ENCODE peak calls at places on chromosomes 1 and 21, in five cellular contexts. K is keratinocyte, L is breast epithelium, T is suprapubic skin, O is A673. J is an unnamed sample.

GRCh38 chr1:2526824-2527552 is 592 bp upstream of the PANK4 start:
- DNase-seq in K (no peak), L (no peak), O (no peak), T (no peak), J (peak; percentile 66)

GRCh38 chr1:214498030-214498429 is 53.4 kb downstream of the PTPN14 start:
- DNase-seq in L (no peak), O (no peak), K (no peak), T (no peak), J (no peak)

GRCh38 chr1:24081190-24081589 is 30.7 kb downstream of the MYOM3 start:
- DNase-seq in L (no peak), O (no peak), K (no peak), T (no peak), J (no peak)

GRCh38 chr1:1219341-1219740 is 5.4 kb upstream of the TNFRSF4 start:
- DNase-seq in L (no peak), O (no peak), K (no peak), T (no peak), J (no peak)

GRCh38 chr1:46547481-46548383 is 3.7 kb downstream of the KNCN start:
- DNase-seq in L (no peak), O (peak; percentile 80), K (no peak), T (no peak), J (no peak)

GRCh38 chr1:153384996-153385580 is 5.8 kb downstream of the S100A8 start:
- DNase-seq in L (no peak), K (no peak), O (no peak), T (no peak), J (no peak)

GRCh38 chr1:224747578-224747977 is 131.5 kb downstream of the CNIH3 start:
- DNase-seq in O (peak; percentile 76), K (no peak), L (no peak), T (no peak), J (no peak)

GRCh38 chr1:94783342-94784264 is 36.6 kb upstream of the SLC44A3 start:
- DNase-seq in L (peak; percentile 86), T (peak; percentile 91), O (no peak), K (no peak), J (peak; percentile 55)

GRCh38 chr1:2412773-2413494 is 570 bp upstream of the PEX10 start:
- DNase-seq in L (no peak), O (no peak), K (no peak), T (peak; percentile 75), J (peak; percentile 35)

GRCh38 chr1:6927626-6928025 is 142.4 kb downstream of the CAMTA1 start:
- DNase-seq in T (no peak), O (no peak), L (no peak), K (no peak), J (no peak)

GRCh38 chr1:52927219-52928082 is at the start of gene SCP2:
- DNase-seq in T (peak; percentile 93), K (peak; percentile 38), O (peak; percentile 87), L (peak; percentile 73), J (peak; percentile 90)

GRCh38 chr1:33055210-33055991 is 18.7 kb upstream of the AK2 start:
- DNase-seq in L (peak; percentile 64), K (peak; percentile 49), O (peak; percentile 64), T (peak; percentile 81), J (peak; percentile 91)

GRCh38 chr1:226649780-226650179 is 89.3 kb downstream of the ITPKB start:
- DNase-seq in L (no peak), T (no peak), O (peak; percentile 42), K (no peak), J (no peak)

GRCh38 chr1:214416417-214417212 is 134.8 kb downstream of the PTPN14 start:
- DNase-seq in K (peak; percentile 58), T (no peak), O (peak; percentile 35), L (no peak), J (no peak)

GRCh38 chr1:106937104-106937503 is 119.4 kb upstream of the PRMT6 start:
- DNase-seq in K (peak; percentile 49), O (peak; percentile 72), T (no peak), L (no peak), J (no peak)

GRCh38 chr1:209484429-209484828 is 99.1 kb upstream of the CAMK1G start:
- DNase-seq in K (no peak), L (no peak), O (no peak), T (no peak), J (no peak)

GRCh38 chr21:31713973-31714740 is 17.8 kb downstream of the SCAF4 start:
- DNase-seq in L (no peak), O (peak; percentile 22), T (no peak), K (no peak), J (no peak)

GRCh38 chr1:30173560-30173959 is 549.8 kb downstream of the MATN1 start:
- DNase-seq in O (no peak), K (no peak), T (no peak), L (no peak), J (no peak)

GRCh38 chr1:162674018-162674608 is 41.8 kb downstream of the DDR2 start:
- DNase-seq in O (peak; percentile 60), K (no peak), L (no peak), T (no peak), J (no peak)

GRCh38 chr1:162677607-162678371 is 45.5 kb downstream of the DDR2 start:
- DNase-seq in L (no peak), K (no peak), O (no peak), T (no peak), J (no peak)

GRCh38 chr1:162678439-162678838 is 46.2 kb downstream of the DDR2 start:
- DNase-seq in L (no peak), O (no peak), T (no peak), K (no peak), J (peak; percentile 33)

GRCh38 chr1:162676767-162677166 is 44.5 kb downstream of the DDR2 start:
- DNase-seq in K (no peak), L (no peak), T (no peak), O (peak; percentile 40), J (peak; percentile 43)

DNA sequence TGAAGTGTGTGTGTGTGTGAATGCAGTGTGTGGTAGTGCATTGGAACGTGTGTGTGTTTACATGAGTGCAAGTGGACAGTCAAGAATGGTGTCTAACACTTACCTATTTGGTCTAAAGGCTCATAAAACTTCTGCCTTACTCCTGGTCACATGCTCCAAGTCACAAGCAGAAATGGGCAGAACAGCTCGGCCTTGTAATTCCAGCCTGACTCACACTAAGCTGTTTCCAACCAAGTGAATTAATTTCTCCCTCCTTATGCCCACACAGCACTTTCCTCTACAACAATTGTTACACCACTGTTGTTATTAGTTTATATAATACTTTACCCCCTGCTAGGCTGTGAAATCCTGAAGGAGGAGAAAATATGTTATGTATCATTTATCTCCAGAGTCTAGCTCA is 43.8 kb downstream of the DDR2 start:
- DNase-seq in T (no peak), L (no peak), O (peak; percentile 79), K (no peak), J (no peak)
- H3K4me1 ChIP-seq in T (peaks cover 38% of the 10 kb centered on the region), L (peaks cover 5% of the 10 kb centered on the region), O (peaks cover 63% of the 10 kb centered on the region), K (peaks cover 9% of the 10 kb centered on the region), J (peaks cover 48% of the 10 kb centered on the region)

DNA sequence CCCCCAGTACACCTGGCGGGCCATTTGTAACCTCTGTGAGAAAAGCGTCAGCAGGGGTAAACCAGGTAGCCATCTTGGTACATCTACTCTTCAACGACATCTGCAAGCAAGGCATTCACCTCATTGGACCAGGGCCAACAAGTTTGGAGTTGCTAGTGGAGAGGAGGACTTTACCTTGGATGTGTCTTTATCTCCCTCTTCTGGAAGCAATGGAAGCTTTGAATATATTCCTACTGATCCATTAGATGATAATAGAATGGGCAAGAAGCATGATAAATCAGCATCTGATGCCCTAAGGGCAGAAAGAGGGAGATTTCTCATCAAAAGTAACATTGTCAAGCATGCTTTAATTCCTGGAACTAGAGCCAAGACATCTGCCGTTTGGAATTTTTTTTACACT is 2.5 kb downstream of the ZBED6 start:
- DNase-seq in L (no peak), O (peak; percentile 41), K (peak; percentile 81), T (no peak), J (no peak)
- H3K4me3 ChIP-seq in L (no peak overlapping the region), O (no peak overlapping the region), K (no peak overlapping the region), T (peak overlapping the region; percentile 90), J (no peak overlapping the region)

GRCh38 chr1:54311506-54311905 is 94.7 kb downstream of the SSBP3 start:
- DNase-seq in L (no peak), K (no peak), T (no peak), O (no peak), J (no peak)

GRCh38 chr1:54312874-54313316 is 93.3 kb downstream of the SSBP3 start:
- DNase-seq in T (no peak), O (no peak), K (no peak), L (no peak), J (peak; percentile 84)

GRCh38 chr1:54317084-54317483 is 89.1 kb downstream of the SSBP3 start:
- DNase-seq in L (no peak), O (no peak), K (no peak), T (no peak), J (no peak)

GRCh38 chr1:54318415-54318814 is 87.8 kb downstream of the SSBP3 start:
- DNase-seq in O (no peak), T (no peak), K (no peak), L (no peak), J (no peak)

DNA sequence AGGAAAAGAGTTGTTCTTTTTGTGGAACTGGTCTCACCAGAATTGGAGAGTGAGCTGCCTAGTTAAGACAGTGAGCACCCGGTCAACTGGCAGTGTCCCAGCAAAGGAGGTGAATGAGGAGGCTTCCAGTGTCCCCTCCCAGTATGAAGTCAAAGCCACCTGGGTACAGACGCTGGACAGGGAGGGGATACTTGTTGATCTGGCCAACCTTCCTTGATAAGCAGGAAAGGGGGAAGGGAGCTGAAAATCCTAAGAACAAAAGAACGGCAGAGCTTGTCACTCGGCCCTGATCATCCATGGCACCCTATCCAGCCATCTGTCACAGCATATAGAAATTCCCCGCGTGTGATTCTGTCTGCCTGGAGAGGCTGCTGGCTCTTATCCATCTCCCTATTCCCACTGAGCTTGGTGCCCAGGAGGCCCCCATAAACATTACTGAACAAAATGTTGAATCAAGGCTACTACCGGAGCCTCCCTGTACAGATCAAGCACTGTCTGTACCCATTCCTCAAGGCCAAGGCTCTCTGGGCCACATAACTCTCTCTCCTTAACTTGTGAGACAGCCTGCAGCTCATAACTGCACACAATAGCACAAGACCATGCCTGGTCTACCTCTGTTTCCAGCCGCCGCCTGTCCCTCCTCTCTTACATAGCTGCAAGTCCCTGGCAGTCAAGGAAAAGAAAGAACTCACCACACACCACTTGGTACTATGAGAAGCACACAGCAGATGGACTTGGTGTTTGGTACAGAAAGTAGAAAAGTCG is 91.3 kb downstream of the SSBP3 start:
- DNase-seq in O (no peak), T (no peak), K (no peak), L (no peak), J (no peak)
- H3K4me1 ChIP-seq in O (no peaks in the 10 kb centered on the region), T (peaks cover 53% of the 10 kb centered on the region), K (peaks cover 15% of the 10 kb centered on the region), L (peaks cover 27% of the 10 kb centered on the region), J (peaks cover 39% of the 10 kb centered on the region)

GRCh38 chr1:101025283-101025679 is 303 bp downstream of the DPH5 start:
- DNase-seq in K (no peak), L (no peak), T (no peak), O (no peak), J (peak; percentile 13)

GRCh38 chr1:101025680-101026393 is at the start of gene DPH5:
- DNase-seq in L (peak; percentile 84), T (peak; percentile 96), K (no peak), O (peak; percentile 95), J (peak; percentile 88)

GRCh38 chr1:101026394-101026788 is 807 bp upstream of the DPH5 start:
- DNase-seq in T (no peak), L (no peak), K (no peak), O (no peak), J (no peak)

GRCh38 chr1:101017448-101017847 is 8.1 kb downstream of the DPH5 start:
- DNase-seq in T (no peak), O (no peak), K (no peak), L (no peak), J (no peak)

DNA sequence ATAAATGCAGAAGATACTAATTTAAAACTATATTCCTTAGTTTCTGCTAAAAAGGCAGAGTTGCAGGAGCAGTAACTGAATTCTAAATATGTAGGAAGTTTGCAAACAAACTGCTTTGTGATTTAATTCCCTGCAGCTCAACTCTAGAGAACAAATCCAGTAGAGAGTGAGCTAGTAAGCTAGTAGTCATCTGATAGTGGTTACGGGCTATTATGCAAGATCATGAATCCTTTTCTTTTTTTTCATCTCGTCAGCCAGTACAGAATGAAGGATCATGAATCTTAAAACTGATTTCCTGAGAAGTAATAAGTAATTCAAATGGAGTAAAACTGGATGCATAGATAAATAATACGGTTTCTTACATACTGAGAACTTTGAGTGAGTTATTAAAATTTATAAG is 3.3 kb downstream of the DPH5 start:
- DNase-seq in O (peak; percentile 27), T (no peak), L (no peak), K (no peak), J (no peak)
- H3K4me3 ChIP-seq in O (no peak overlapping the region), T (no peak overlapping the region), L (no peak overlapping the region), K (no peak overlapping the region), J (no peak overlapping the region)